ENCODE peak calls at places on chromosomes 12 and 14, in five cellular contexts. W, C, F, U and R are unnamed samples.

GRCh38 chr12:57148469-57149308 is 1.3 kb upstream of the LRP1-AS start:
- DNase-seq in W (peak; percentile 89), C (no peak), F (no peak), U (peak; percentile 82), R (peak; percentile 68)

GRCh38 chr14:91237219-91237618 is 7.3 kb downstream of the GPR68 start:
- DNase-seq in W (peak; percentile 42), C (no peak), F (no peak), U (no peak), R (no peak)

GRCh38 chr12:57883700-57884099 is 37.2 kb upstream of the CTDSP2 start:
- DNase-seq in W (no peak), C (no peak), F (no peak), U (no peak), R (no peak)

GRCh38 chr12:100566887-100567637 is 6.4 kb upstream of the GAS2L3 start:
- DNase-seq in W (peak; percentile 20), C (no peak), F (peak; percentile 71), U (no peak), R (no peak)

GRCh38 chr12:46124132-46124847 is 133.9 kb upstream of the SCAF11 start:
- DNase-seq in W (no peak), C (no peak), F (no peak), U (no peak), R (no peak)

GRCh38 chr14:77615231-77616132 is 955 bp downstream of the SPTLC2 start:
- DNase-seq in W (no peak), C (no peak), F (no peak), U (no peak), R (peak; percentile 12)

GRCh38 chr14:65255029-65255545 is 152.8 kb upstream of the MAX start:
- DNase-seq in W (no peak), C (peak; percentile 59), F (no peak), U (no peak), R (peak; percentile 68)

GRCh38 chr14:23984891-23985607 is 3.7 kb upstream of the DHRS4L2 start:
- DNase-seq in W (peak; percentile 96), C (no peak), F (no peak), U (no peak), R (peak; percentile 31)

GRCh38 chr12:45893240-45893639 is 97.1 kb downstream of the SCAF11 start:
- DNase-seq in W (no peak), C (no peak), F (no peak), U (no peak), R (no peak)

GRCh38 chr12:60335765-60336164 is 739.9 kb downstream of the SLC16A7 start:
- DNase-seq in W (peak; percentile 37), C (peak; percentile 4), F (no peak), U (no peak), R (peak; percentile 18)

GRCh38 chr14:53605562-53605961 is 351.1 kb downstream of the BMP4 start:
- DNase-seq in W (no peak), C (no peak), F (no peak), U (no peak), R (no peak)

GRCh38 chr14:93903342-93904184 is 23.6 kb upstream of the FAM181A start:
- DNase-seq in W (no peak), C (peak; percentile 28), F (no peak), U (no peak), R (peak; percentile 46)

GRCh38 chr14:51419685-51420084 is 179.6 kb downstream of the TMX1 start:
- DNase-seq in W (no peak), C (no peak), F (no peak), U (no peak), R (no peak)

GRCh38 chr12:103728323-103728722 is 112.7 kb downstream of the NT5DC3 start:
- DNase-seq in W (peak; percentile 43), C (no peak), F (no peak), U (no peak), R (no peak)

GRCh38 chr14:88554458-88555286 is at the start of gene PTPN21:
- DNase-seq in W (peak; percentile 79), C (peak; percentile 77), F (no peak), U (peak; percentile 82), R (peak; percentile 91)

GRCh38 chr14:79708991-79709390 is 502.3 kb downstream of the DIO2 start:
- DNase-seq in W (no peak), C (no peak), F (no peak), U (no peak), R (peak; percentile 37)

GRCh38 chr14:60734465-60735242 is at the start of gene MNAT1:
- DNase-seq in W (peak; percentile 91), C (peak; percentile 83), F (peak; percentile 56), U (peak; percentile 62), R (peak; percentile 88)

GRCh38 chr12:125210104-125210755 is 145.0 kb downstream of the AACS start:
- DNase-seq in W (no peak), C (no peak), F (no peak), U (no peak), R (no peak)

GRCh38 chr12:65962921-65963883 is 138.9 kb downstream of the HMGA2 start:
- DNase-seq in W (no peak), C (peak; percentile 47), F (no peak), U (no peak), R (peak; percentile 14)

GRCh38 chr14:72513994-72514659 is 379.8 kb downstream of the DPF3 start:
- DNase-seq in W (peak; percentile 69), C (peak; percentile 28), F (no peak), U (no peak), R (peak; percentile 57)

GRCh38 chr14:22123188-22123560 is 449.6 kb upstream of the OR4E1 start:
- DNase-seq in W (no peak), C (no peak), F (no peak), U (no peak), R (no peak)

GRCh38 chr12:102946042-102946441 is 11.4 kb upstream of the ASCL1 start:
- DNase-seq in W (no peak), C (no peak), F (no peak), U (no peak), R (no peak)

GRCh38 chr12:132074216-132074615 is 69.9 kb downstream of the DDX51 start:
- DNase-seq in W (no peak), C (no peak), F (no peak), U (no peak), R (no peak)

GRCh38 chr12:67928621-67929369 is 60.5 kb upstream of the IFNG-AS1 start:
- DNase-seq in W (no peak), C (no peak), F (no peak), U (no peak), R (no peak)

GRCh38 chr12:67358686-67359374 is 89.7 kb downstream of the CAND1 start:
- DNase-seq in W (peak; percentile 80), C (no peak), F (no peak), U (no peak), R (no peak)

GRCh38 chr12:64663019-64663418 is 52.7 kb downstream of the RASSF3 start:
- DNase-seq in W (no peak), C (peak; percentile 30), F (no peak), U (no peak), R (no peak)

GRCh38 chr14:103121846-103122577 is 1.2 kb upstream of the TNFAIP2 start:
- DNase-seq in W (peak; percentile 97), C (peak; percentile 92), F (no peak), U (peak; percentile 91), R (peak; percentile 87)

GRCh38 chr12:63319386-63319785 is 168.4 kb upstream of the AVPR1A start:
- DNase-seq in W (no peak), C (peak; percentile 55), F (no peak), U (no peak), R (peak; percentile 40)

GRCh38 chr14:96256420-96256819 is 410 bp downstream of the BDKRB1 start:
- DNase-seq in W (no peak), C (no peak), F (no peak), U (no peak), R (no peak)

DNA sequence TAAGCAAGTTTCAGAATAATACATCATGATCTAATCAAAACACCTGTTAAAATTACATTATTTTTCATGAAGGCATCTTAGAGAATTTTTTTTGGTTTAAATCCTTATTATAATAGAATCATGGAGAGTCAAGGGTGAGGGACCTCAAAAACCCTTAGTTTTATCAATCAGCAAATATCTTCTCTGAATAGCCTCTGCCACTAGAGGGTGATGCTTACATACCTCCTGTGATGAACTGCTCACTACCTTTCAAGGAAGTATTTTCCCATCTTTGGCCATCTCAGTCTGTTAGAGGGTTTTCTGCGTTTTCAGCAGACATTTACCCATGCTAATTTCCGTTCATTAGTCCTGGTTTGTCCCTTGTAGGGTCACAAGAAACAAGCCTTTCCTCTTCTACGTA is 200.2 kb downstream of the TRHDE start:
- DNase-seq in W (no peak), C (no peak), F (no peak), U (no peak), R (no peak)
- TF ChIP-seq CTCF in W (no peak), C (no peak), F (no peak), U (no peak), R (no peak)

DNA sequence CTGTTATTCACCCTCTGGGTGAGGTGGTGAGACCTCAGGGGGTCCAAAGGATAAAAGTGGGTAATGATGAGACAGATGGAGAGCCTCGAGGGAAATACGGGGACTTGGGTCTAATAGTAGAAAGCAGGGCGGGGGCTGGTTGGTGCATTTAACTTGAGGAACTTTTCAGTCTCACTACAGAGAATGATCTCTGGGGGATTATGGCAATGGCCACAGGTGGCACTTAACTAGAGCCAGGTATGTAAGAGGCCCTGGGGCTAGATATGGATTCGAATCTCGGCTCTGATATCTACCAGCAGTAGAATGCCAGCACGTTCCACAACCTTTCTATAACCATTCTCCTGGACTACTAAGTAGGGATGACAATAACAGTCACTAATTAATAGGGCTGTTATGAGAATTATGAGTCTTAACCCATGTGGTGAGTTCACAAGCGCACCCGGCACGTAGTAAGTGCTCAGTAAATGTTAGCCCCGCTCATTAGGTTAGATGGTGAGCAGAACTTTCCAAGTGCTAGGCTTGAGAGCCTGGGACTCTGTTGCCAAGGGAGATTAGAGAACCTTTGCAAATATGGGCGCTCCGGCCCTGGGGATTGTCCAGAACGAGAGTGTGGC is 893 bp upstream of the PLXNC1 start:
- DNase-seq in W (no peak), C (no peak), F (no peak), U (no peak), R (no peak)
- TF ChIP-seq CTCF in W (no peak), C (no peak), F (no peak), U (no peak), R (no peak)

DNA sequence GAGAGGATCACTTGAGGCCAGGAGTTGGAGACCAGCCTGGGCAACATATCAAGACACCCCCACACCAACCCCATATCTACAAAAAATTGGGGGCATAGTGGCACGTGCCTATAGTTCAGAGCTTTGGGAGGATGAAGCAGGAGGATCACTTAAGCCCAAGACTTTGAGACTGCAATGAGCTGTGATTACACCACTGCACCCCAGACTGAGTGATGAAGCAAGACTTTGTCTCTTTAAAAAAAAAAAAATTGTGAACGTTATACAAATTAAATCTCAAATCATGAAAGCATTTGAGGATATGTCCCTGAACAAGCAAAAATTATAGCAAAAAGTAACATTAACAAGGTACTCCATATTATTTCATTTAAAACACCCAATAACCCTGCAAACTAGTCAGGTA is 2.9 kb downstream of the LRP6 start:
- DNase-seq in W (no peak), C (no peak), F (no peak), U (no peak), R (no peak)
- TF ChIP-seq CTCF in W (no peak), C (no peak), F (no peak), U (no peak), R (no peak)

GRCh38 chr14:105774001-105774400 is 247.6 kb downstream of the TMEM121 start:
- DNase-seq in W (no peak), C (peak; percentile 69), F (no peak), U (no peak), R (no peak)
- TF ChIP-seq CTCF in W (no peak), C (no peak), F (peak; percentile 14), U (no peak), R (no peak)

DNA sequence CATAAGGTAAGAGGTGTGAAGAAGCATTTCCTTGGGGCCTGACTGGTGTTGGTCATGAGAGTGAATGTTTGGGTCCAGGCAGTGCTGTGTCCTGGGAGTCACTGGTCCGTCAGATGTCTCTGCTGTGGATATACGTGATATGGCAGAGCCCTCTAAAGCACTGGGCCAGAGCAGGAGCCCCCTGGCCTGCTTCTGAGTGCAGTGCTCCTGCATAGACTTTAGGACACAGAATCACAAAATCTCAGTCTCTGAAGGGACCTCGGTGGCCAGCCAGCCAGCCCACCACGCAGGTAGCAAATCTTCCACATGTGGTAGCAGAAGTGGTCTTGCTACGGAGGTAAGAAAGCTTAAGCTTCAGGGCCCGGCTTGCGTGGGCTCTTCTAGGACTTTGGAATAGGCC is 18.5 kb upstream of the AQP2 start:
- DNase-seq in W (no peak), C (no peak), F (no peak), U (no peak), R (no peak)
- TF ChIP-seq CTCF in W (no peak), C (no peak), F (no peak), U (no peak), R (no peak)